ENCODE peak calls at places on chromosome 16, in ten cellular contexts. G is D721Med; O is iris pigment epithelial cell; N is HFFc6; R is activated effector memory CD4-positive, alpha-beta T cell treated with anti-CD3 and anti-CD28 coated beads, Interleukin-2, amount 50 U/mL, for 16 hours; V is posterior cingulate gyrus; F is adipocyte; I is NCI-H460; U is stimulated activated CD8-positive, alpha-beta memory T cell treated with anti-CD3 and anti-CD28 coated beads, Interleukin-2, amount 100 ng/mL, for 48 hours; C is lung microvascular endothelial cell. Z is an unnamed sample.

GRCh38 chr16:89167425-89167941 is 4.1 kb upstream of the CDH15 start:
- DNase-seq in G (peak), F (peak), O (peak), C (peak), I (peak), N (peak), V (peak), R (peak), U (peak), Z (peak)

GRCh38 chr16:87339086-87339723 is 22.0 kb upstream of the C16orf95 start:
- DNase-seq in F (no peak), V (no peak), I (no peak), N (no peak), C (no peak), O (no peak), R (no peak), G (no peak), U (no peak), Z (no peak)

GRCh38 chr16:68005786-68006286 is 6.6 kb upstream of the DPEP2 start:
- DNase-seq in N (no peak), G (no peak), C (peak), U (no peak), F (peak), R (peak), O (peak), I (no peak), V (no peak), Z (peak)

GRCh38 chr16:70331588-70332358 is 14.9 kb upstream of the DDX19A start:
- DNase-seq in F (peak), N (no peak), U (no peak), R (peak), C (peak), G (no peak), V (peak), I (no peak), O (peak), Z (peak)

GRCh38 chr16:17194190-17194780 is 276.5 kb downstream of the XYLT1 start:
- DNase-seq in F (peak), N (no peak), R (peak), U (peak), V (peak), I (peak), C (peak), O (no peak), G (no peak), Z (no peak)

GRCh38 chr16:22813223-22813945 is 578 bp upstream of the HS3ST2 start:
- DNase-seq in C (peak), I (peak), O (peak), V (peak), G (no peak), N (peak), F (peak), R (no peak), U (peak), Z (peak)

GRCh38 chr16:87202346-87202745 is 114.8 kb downstream of the C16orf95 start:
- DNase-seq in I (no peak), G (no peak), F (peak), N (peak), C (no peak), U (no peak), R (no peak), O (peak), V (no peak), Z (no peak)

GRCh38 chr16:4218202-4218601 is 23.7 kb downstream of the SRL start:
- DNase-seq in G (no peak), O (no peak), U (no peak), F (no peak), V (no peak), N (no peak), R (no peak), C (no peak), I (no peak), Z (no peak)

GRCh38 chr16:48053346-48053745 is 102.4 kb downstream of the ABCC12 start:
- DNase-seq in F (peak), I (no peak), N (peak), G (no peak), R (no peak), O (peak), C (no peak), V (no peak), U (no peak), Z (no peak)

GRCh38 chr16:87363771-87364476 is 19.7 kb downstream of the FBXO31 start:
- DNase-seq in F (no peak), O (peak), G (peak), N (peak), V (peak), C (peak), R (no peak), U (no peak), I (no peak), Z (no peak)

GRCh38 chr16:54460254-54460860 is 173.8 kb upstream of the IRX3 start:
- DNase-seq in U (no peak), I (no peak), N (no peak), V (no peak), G (no peak), R (no peak), C (no peak), O (no peak), F (peak), Z (no peak)

GRCh38 chr16:10558746-10559641 is 21.4 kb downstream of the EMP2 start:
- DNase-seq in U (no peak), G (no peak), V (no peak), F (no peak), C (peak), R (no peak), I (no peak), N (peak), O (no peak), Z (peak)

GRCh38 chr16:11629071-11630030 is 38.9 kb upstream of the SNN start:
- DNase-seq in F (no peak), R (no peak), O (no peak), G (no peak), U (no peak), N (no peak), C (no peak), V (peak), I (no peak), Z (no peak)

GRCh38 chr16:8957509-8958157 is 6.1 kb downstream of the USP7 start:
- DNase-seq in O (no peak), C (no peak), U (no peak), F (no peak), I (no peak), N (no peak), R (no peak), V (no peak), G (no peak), Z (no peak)

GRCh38 chr16:10895053-10895946 is 18.3 kb downstream of the CIITA start:
- DNase-seq in F (peak), G (no peak), R (peak), U (no peak), V (no peak), C (peak), O (peak), I (peak), N (no peak), Z (peak)

GRCh38 chr16:11100239-11100750 is 155.7 kb downstream of the SOCS1 start:
- DNase-seq in V (no peak), C (peak), F (peak), O (peak), U (peak), I (no peak), G (no peak), R (peak), N (peak), Z (peak)